ENCODE peak calls at places on chromosomes 2 and 18, in five cellular contexts. One of them, this sample, is unnamed. For H3K27me3, the result is how much of the 10 kb centered on the place peaks cover.

GRCh38 chr18:76791106-76791505 is 31.3 kb upstream of the ZNF236 start:
- DNase-seq in pancreas: no peak
- DNase-seq in cardiac muscle cell: no peak
- DNase-seq in left lung: no peak
- DNase-seq in psoas muscle: no peak
- DNase-seq in this sample: no peak

GRCh38 chr18:50284226-50284885 is 3.0 kb upstream of the MBD1 start:
- DNase-seq in pancreas: no peak
- DNase-seq in cardiac muscle cell: no peak
- DNase-seq in left lung: no peak
- DNase-seq in psoas muscle: no peak
- DNase-seq in this sample: no peak

GRCh38 chr2:64362562-64363026 is 91.4 kb upstream of the LGALSL start:
- DNase-seq in pancreas: peak
- DNase-seq in cardiac muscle cell: no peak
- DNase-seq in left lung: peak
- DNase-seq in psoas muscle: no peak
- DNase-seq in this sample: no peak

GRCh38 chr2:208489687-208490086 is 83.1 kb downstream of the PTH2R start:
- DNase-seq in pancreas: no peak
- DNase-seq in cardiac muscle cell: no peak
- DNase-seq in left lung: no peak
- DNase-seq in psoas muscle: no peak
- DNase-seq in this sample: no peak

GRCh38 chr2:197309369-197310231 is 980 bp downstream of the ANKRD44 start:
- DNase-seq in pancreas: peak
- DNase-seq in cardiac muscle cell: peak
- DNase-seq in left lung: peak
- DNase-seq in psoas muscle: peak
- DNase-seq in this sample: peak

GRCh38 chr2:170963386-170963785 is 34.3 kb downstream of the GORASP2 start:
- DNase-seq in pancreas: no peak
- DNase-seq in cardiac muscle cell: no peak
- DNase-seq in left lung: no peak
- DNase-seq in psoas muscle: no peak
- DNase-seq in this sample: no peak

GRCh38 chr2:234147335-234147861 is 96.9 kb downstream of the SPP2 start:
- DNase-seq in pancreas: no peak
- DNase-seq in cardiac muscle cell: no peak
- DNase-seq in left lung: no peak
- DNase-seq in psoas muscle: no peak
- DNase-seq in this sample: no peak

GRCh38 chr18:41144444-41144843 is 810.6 kb upstream of the PIK3C3 start:
- DNase-seq in pancreas: no peak
- DNase-seq in cardiac muscle cell: no peak
- DNase-seq in left lung: no peak
- DNase-seq in psoas muscle: no peak
- DNase-seq in this sample: no peak

GRCh38 chr2:28080911-28081310 is 190.4 kb downstream of the BABAM2 start:
- DNase-seq in pancreas: no peak
- DNase-seq in cardiac muscle cell: no peak
- DNase-seq in left lung: no peak
- DNase-seq in psoas muscle: no peak
- DNase-seq in this sample: peak

GRCh38 chr2:122056853-122057252 is 301.4 kb downstream of the TSN start:
- DNase-seq in pancreas: no peak
- DNase-seq in cardiac muscle cell: no peak
- DNase-seq in left lung: no peak
- DNase-seq in psoas muscle: no peak
- DNase-seq in this sample: no peak

GRCh38 chr2:109467701-109468100 is 146.1 kb downstream of the SEPTIN10 start:
- DNase-seq in pancreas: no peak
- DNase-seq in cardiac muscle cell: no peak
- DNase-seq in left lung: peak
- DNase-seq in psoas muscle: no peak
- DNase-seq in this sample: peak

GRCh38 chr2:240568678-240569522 is 616 bp downstream of the RNPEPL1 start:
- DNase-seq in pancreas: peak
- DNase-seq in cardiac muscle cell: peak
- DNase-seq in left lung: peak
- DNase-seq in psoas muscle: peak
- DNase-seq in this sample: peak

GRCh38 chr18:43648002-43648401 is 370.7 kb upstream of the SYT4 start:
- DNase-seq in pancreas: no peak
- DNase-seq in cardiac muscle cell: no peak
- DNase-seq in left lung: no peak
- DNase-seq in psoas muscle: no peak
- DNase-seq in this sample: no peak

GRCh38 chr2:134718956-134719814 is at the start of gene TMEM163:
- DNase-seq in pancreas: peak
- DNase-seq in cardiac muscle cell: peak
- DNase-seq in left lung: peak
- DNase-seq in psoas muscle: peak
- DNase-seq in this sample: no peak
- H3K27me3 ChIP-seq in pancreas: under half
- H3K27me3 ChIP-seq in cardiac muscle cell: half or more
- H3K27me3 ChIP-seq in left lung: half or more
- H3K27me3 ChIP-seq in psoas muscle: half or more
- H3K27me3 ChIP-seq in this sample: under half

GRCh38 chr2:138779451-138780440 is at the start of gene NXPH2:
- DNase-seq in pancreas: no peak
- DNase-seq in cardiac muscle cell: peak
- DNase-seq in left lung: no peak
- DNase-seq in psoas muscle: no peak
- DNase-seq in this sample: no peak
- H3K27me3 ChIP-seq in pancreas: under half
- H3K27me3 ChIP-seq in cardiac muscle cell: half or more
- H3K27me3 ChIP-seq in left lung: half or more
- H3K27me3 ChIP-seq in psoas muscle: under half
- H3K27me3 ChIP-seq in this sample: under half

DNA sequence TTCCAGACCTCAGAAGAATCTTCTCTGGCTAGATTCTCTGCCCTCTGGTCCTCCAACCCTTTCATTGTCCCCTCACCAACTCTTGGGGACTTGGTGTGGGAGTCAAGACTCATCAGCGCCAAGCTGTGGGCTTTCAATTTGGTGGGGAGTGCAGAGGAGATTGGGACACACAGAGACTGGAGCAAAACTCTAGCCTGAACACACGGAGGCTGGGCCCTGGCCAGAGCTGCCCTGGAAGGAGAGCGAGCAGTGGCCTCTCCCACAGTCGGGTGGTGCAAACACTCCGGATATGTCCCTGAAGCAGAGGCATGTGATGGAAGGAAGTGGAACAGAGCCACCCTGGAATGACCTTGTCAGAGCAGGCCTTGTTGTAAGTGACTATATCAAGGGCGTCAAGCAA is 8.7 kb upstream of the SOX11 start:
- DNase-seq in pancreas: no peak
- DNase-seq in cardiac muscle cell: no peak
- DNase-seq in left lung: no peak
- DNase-seq in psoas muscle: no peak
- DNase-seq in this sample: no peak
- H3K27me3 ChIP-seq in pancreas: under half
- H3K27me3 ChIP-seq in cardiac muscle cell: under half
- H3K27me3 ChIP-seq in left lung: under half
- H3K27me3 ChIP-seq in psoas muscle: under half
- H3K27me3 ChIP-seq in this sample: under half

DNA sequence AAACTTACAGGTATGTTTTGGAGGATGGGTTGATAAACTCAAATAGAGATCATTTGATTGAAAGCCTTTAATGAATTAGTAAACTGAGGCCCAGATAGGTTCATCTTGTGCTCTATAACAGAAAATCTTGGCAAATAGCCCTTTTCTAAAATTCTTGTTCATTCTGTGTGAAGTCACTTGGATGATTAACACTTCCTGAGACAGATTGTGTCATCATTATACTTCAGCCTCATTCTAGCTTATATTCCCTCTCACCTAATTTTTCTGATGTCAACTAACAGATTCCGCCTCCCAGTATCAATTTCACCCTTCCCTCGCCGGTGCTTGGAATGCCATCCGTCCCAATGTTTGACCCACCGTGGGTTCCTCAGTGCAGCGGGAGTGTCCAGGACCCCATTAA is 84.2 kb upstream of the RPE start:
- DNase-seq in pancreas: no peak
- DNase-seq in cardiac muscle cell: no peak
- DNase-seq in left lung: no peak
- DNase-seq in psoas muscle: no peak
- DNase-seq in this sample: no peak
- H3K27me3 ChIP-seq in pancreas: under half
- H3K27me3 ChIP-seq in cardiac muscle cell: under half
- H3K27me3 ChIP-seq in left lung: under half
- H3K27me3 ChIP-seq in psoas muscle: under half
- H3K27me3 ChIP-seq in this sample: under half

GRCh38 chr2:172488556-172488955 is 61.2 kb downstream of the ITGA6 start:
- DNase-seq in pancreas: no peak
- DNase-seq in cardiac muscle cell: no peak
- DNase-seq in left lung: no peak
- DNase-seq in psoas muscle: no peak
- DNase-seq in this sample: no peak

GRCh38 chr2:172481507-172482262 is 54.3 kb downstream of the ITGA6 start:
- DNase-seq in pancreas: no peak
- DNase-seq in cardiac muscle cell: peak
- DNase-seq in left lung: no peak
- DNase-seq in psoas muscle: no peak
- DNase-seq in this sample: no peak

GRCh38 chr2:172484706-172485105 is 57.3 kb downstream of the ITGA6 start:
- DNase-seq in pancreas: no peak
- DNase-seq in cardiac muscle cell: no peak
- DNase-seq in left lung: no peak
- DNase-seq in psoas muscle: no peak
- DNase-seq in this sample: no peak

GRCh38 chr2:172480301-172481218 is 53.2 kb downstream of the ITGA6 start:
- DNase-seq in pancreas: no peak
- DNase-seq in cardiac muscle cell: peak
- DNase-seq in left lung: peak
- DNase-seq in psoas muscle: peak
- DNase-seq in this sample: no peak

DNA sequence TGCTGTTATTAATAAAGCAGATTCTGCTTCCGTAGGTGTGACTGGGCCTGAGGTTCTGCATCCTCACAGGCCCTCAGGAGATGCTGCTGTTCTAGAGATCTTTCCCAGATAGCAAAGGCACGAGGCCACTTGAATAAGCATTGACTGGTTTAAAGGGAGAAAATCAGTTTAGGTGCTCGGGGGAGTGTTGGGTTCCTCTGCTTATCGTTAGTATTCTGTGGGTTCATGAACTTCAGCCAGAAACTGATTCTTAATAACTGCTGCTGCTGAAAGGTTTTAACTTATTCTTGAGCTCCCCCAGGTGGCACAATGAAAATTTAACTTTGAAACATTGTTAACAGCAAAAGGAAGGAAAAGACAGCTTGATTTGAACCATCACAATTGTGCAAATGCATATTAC is 56.9 kb downstream of the ITGA6 start:
- DNase-seq in pancreas: no peak
- DNase-seq in cardiac muscle cell: peak
- DNase-seq in left lung: no peak
- DNase-seq in psoas muscle: no peak
- DNase-seq in this sample: no peak
- H3K27me3 ChIP-seq in pancreas: under half
- H3K27me3 ChIP-seq in cardiac muscle cell: under half
- H3K27me3 ChIP-seq in left lung: under half
- H3K27me3 ChIP-seq in psoas muscle: under half
- H3K27me3 ChIP-seq in this sample: under half